ENCODE peak calls at places on chromosomes 12 and 14, in eight cellular contexts. U is mucosa of descending colon, N is left lung, M is foreskin keratinocyte, T is endothelial cell, C is mesothelial cell of epicardium, R is neural crest cell, Q is heart left ventricle. Y is an unnamed sample.
A peak's percentile ranks its signal among the peaks of the same experiment; 100 is the strongest.

GRCh38 chr12:114885501-114885900 is 201.5 kb upstream of the TBX3 start:
- DNase-seq in T (no peak), N (no peak), R (no peak), Q (no peak), M (no peak), C (no peak), U (no peak), Y (no peak)

GRCh38 chr12:102799229-102799628 is 117.8 kb downstream of the PAH start:
- DNase-seq in R (no peak), U (no peak), T (no peak), M (no peak), C (no peak), Q (no peak), N (no peak), Y (no peak)

GRCh38 chr12:39616251-39616650 is 3.4 kb downstream of the ABCD2 start:
- DNase-seq in N (no peak), M (no peak), C (no peak), Q (no peak), U (no peak), R (no peak), T (no peak), Y (no peak)

GRCh38 chr14:97920201-97920600 is 1123.0 kb downstream of the VRK1 start:
- DNase-seq in N (no peak), M (no peak), T (no peak), C (no peak), Q (no peak), R (no peak), U (no peak), Y (no peak)

GRCh38 chr12:69642531-69642930 is 31.8 kb upstream of the LRRC10 start:
- DNase-seq in U (no peak), C (no peak), R (no peak), M (no peak), T (no peak), Q (peak; percentile 50), N (no peak), Y (no peak)

GRCh38 chr12:72570601-72571000 is 298.4 kb downstream of the TRHDE start:
- DNase-seq in C (no peak), T (peak; percentile 52), U (peak; percentile 4), N (no peak), M (no peak), R (peak; percentile 8), Q (no peak), Y (no peak)

GRCh38 chr12:51323966-51324895 is at the start of gene BIN2:
- DNase-seq in M (no peak), N (peak; percentile 75), C (no peak), Q (peak; percentile 46), U (peak; percentile 62), T (no peak), R (no peak), Y (no peak)

GRCh38 chr14:56482306-56482705 is 97.3 kb upstream of the TMEM260 start:
- DNase-seq in M (no peak), U (peak; percentile 12), C (no peak), R (peak; percentile 16), Q (no peak), N (no peak), T (peak; percentile 47), Y (no peak)

GRCh38 chr12:66733839-66734238 is 55.0 kb upstream of the GRIP1 start:
- DNase-seq in R (no peak), M (no peak), Q (no peak), U (no peak), C (no peak), T (no peak), N (no peak), Y (no peak)

GRCh38 chr14:75334191-75335051 is 55.8 kb downstream of the FOS start:
- DNase-seq in C (no peak), R (no peak), U (peak; percentile 46), T (no peak), N (peak; percentile 65), Q (peak; percentile 37), M (no peak), Y (no peak)

GRCh38 chr12:3967556-3968160 is 94.5 kb upstream of the PARP11 start:
- DNase-seq in R (no peak), N (no peak), U (no peak), T (no peak), Q (no peak), M (no peak), C (no peak), Y (no peak)

GRCh38 chr12:3962661-3963483 is 89.7 kb upstream of the PARP11 start:
- DNase-seq in N (no peak), T (no peak), Q (no peak), R (no peak), C (no peak), M (peak; percentile 18), U (peak; percentile 7), Y (no peak)

GRCh38 chr12:3965096-3965495 is 91.9 kb upstream of the PARP11 start:
- DNase-seq in Q (no peak), R (no peak), T (no peak), N (no peak), U (no peak), M (no peak), C (no peak), Y (no peak)

GRCh38 chr12:3961573-3961972 is 88.4 kb upstream of the PARP11 start:
- DNase-seq in U (no peak), T (no peak), C (no peak), N (no peak), R (no peak), Q (no peak), M (peak; percentile 53), Y (no peak)

DNA sequence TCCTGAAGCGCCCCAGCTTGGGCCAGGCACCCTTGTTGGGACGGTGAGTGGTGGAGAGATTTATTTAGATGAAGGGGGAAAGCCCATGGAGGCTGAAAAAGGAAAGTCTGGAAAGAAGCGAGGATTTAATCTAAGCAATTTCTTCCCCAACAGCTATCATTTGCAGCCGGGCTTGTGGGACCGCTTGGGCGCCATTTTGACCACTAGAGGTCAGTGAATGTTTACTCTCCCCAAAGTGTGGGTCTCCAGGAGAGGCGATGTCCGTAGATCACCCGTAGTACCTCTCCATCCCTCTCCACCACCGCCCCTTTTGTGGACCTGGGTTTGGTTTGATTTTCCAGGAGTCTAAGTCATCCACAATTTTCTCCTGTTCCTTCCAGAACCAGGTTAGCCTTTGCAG is 91.2 kb upstream of the PARP11 start:
- DNase-seq in R (peak; percentile 38), N (no peak), C (no peak), U (no peak), Q (no peak), M (no peak), T (peak; percentile 45), Y (no peak)
- TF ChIP-seq CTCF in R (peak; percentile 56), N (no peak), C (no peak), U (no peak), Q (peak; percentile 21), M (peak; percentile 44), T (no peak), Y (no peak)

DNA sequence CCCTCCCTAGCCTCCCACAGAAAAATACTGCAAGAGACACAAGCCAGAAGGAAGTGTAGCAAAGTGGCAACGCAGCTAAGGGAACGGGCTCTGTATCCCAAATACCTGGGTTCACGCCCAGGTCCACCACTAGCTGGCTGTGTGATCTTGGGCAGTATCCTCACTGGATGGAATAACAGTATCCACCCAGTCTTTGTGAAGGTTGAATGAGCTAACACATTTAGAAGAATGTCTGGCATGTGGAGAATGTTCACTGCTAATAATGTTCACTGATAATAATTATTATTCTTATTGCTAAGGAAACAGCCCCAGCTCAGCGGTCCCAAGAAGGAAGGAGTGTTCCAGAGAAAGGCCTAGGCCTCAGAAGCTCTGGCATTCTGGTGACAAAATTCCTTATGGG is 70.9 kb downstream of the VWF start:
- DNase-seq in Q (no peak), U (no peak), R (no peak), C (no peak), N (no peak), T (no peak), M (no peak), Y (no peak)
- TF ChIP-seq CTCF in Q (no peak), U (no peak), R (no peak), C (no peak), N (no peak), T (no peak), M (no peak), Y (no peak)

GRCh38 chr12:26046203-26046602 is 78.6 kb downstream of the BHLHE41 start:
- DNase-seq in R (no peak), T (no peak), Q (no peak), M (no peak), U (no peak), C (no peak), N (no peak), Y (no peak)
- TF ChIP-seq CTCF in R (no peak), T (no peak), Q (no peak), M (no peak), U (no peak), C (no peak), N (no peak), Y (no peak)

GRCh38 chr12:52715416-52715815 is 12.1 kb upstream of the KRT77 start:
- DNase-seq in N (no peak), M (no peak), T (peak; percentile 31), Q (no peak), U (peak; percentile 43), C (no peak), R (no peak), Y (no peak)
- TF ChIP-seq CTCF in N (no peak), M (no peak), T (no peak), Q (no peak), U (no peak), C (no peak), R (peak; percentile 24), Y (no peak)

GRCh38 chr12:57760347-57760982 is 5.6 kb downstream of the MARCHF9 start:
- DNase-seq in M (no peak), N (no peak), T (peak; percentile 46), C (no peak), Q (no peak), R (no peak), U (no peak), Y (no peak)

GRCh38 chr12:57761391-57761998 is 5.4 kb downstream of the CYP27B1 start:
- DNase-seq in Q (no peak), U (no peak), R (no peak), N (no peak), M (no peak), T (no peak), C (no peak), Y (no peak)

GRCh38 chr12:57757771-57758170 is 2.9 kb downstream of the MARCHF9 start:
- DNase-seq in Q (no peak), N (no peak), R (no peak), C (no peak), U (no peak), T (no peak), M (no peak), Y (no peak)

GRCh38 chr12:57758566-57759359 is 3.9 kb downstream of the MARCHF9 start:
- DNase-seq in U (no peak), T (no peak), C (no peak), N (no peak), Q (no peak), R (no peak), M (no peak), Y (no peak)

GRCh38 chr12:57759360-57759980 is 4.6 kb downstream of the MARCHF9 start:
- DNase-seq in C (no peak), R (no peak), N (no peak), Q (no peak), M (no peak), U (peak; percentile 42), T (no peak), Y (no peak)
- TF ChIP-seq CTCF in C (no peak), R (peak; percentile 59), N (no peak), Q (no peak), M (peak; percentile 70), U (peak; percentile 13), T (peak; percentile 30), Y (no peak)